ENCODE peak calls at places on chromosomes 13 and 19, in eight cellular contexts. R, Y, X, E, F, M, S and U are unnamed samples.

GRCh38 chr13:50843256-50844043 is at the start of gene DLEU7:
- DNase-seq in R (no peak), Y (no peak), X (no peak), M (no peak), F (peak), E (no peak), S (no peak), U (no peak)

GRCh38 chr13:40438022-40438692 is 228.3 kb downstream of the FOXO1 start:
- DNase-seq in S (no peak), M (no peak), R (no peak), E (no peak), X (no peak), F (no peak), Y (no peak), U (no peak)

GRCh38 chr19:19064811-19065745 is 1.3 kb downstream of the SLC25A42 start:
- DNase-seq in M (no peak), E (no peak), Y (no peak), S (peak), R (no peak), X (peak), F (peak), U (no peak)

GRCh38 chr19:33771308-33772101 is 25.2 kb upstream of the KCTD15 start:
- DNase-seq in M (peak), X (peak), R (peak), Y (peak), E (peak), F (peak), S (peak), U (no peak)

GRCh38 chr13:50410921-50411712 is 395.9 kb downstream of the KCNRG start:
- DNase-seq in E (peak), M (no peak), S (peak), X (no peak), F (no peak), R (peak), Y (no peak), U (no peak)

GRCh38 chr13:42997381-42997780 is 5.3 kb upstream of the EPSTI1 start:
- DNase-seq in R (peak), X (no peak), E (peak), Y (no peak), M (no peak), F (no peak), S (peak), U (no peak)

GRCh38 chr13:101875717-101876393 is 423.4 kb downstream of the ITGBL1 start:
- DNase-seq in F (no peak), M (no peak), S (peak), X (no peak), E (peak), Y (peak), R (peak), U (peak)

GRCh38 chr13:51625555-51626345 is 41.5 kb downstream of the WDFY2 start:
- DNase-seq in M (no peak), X (no peak), Y (no peak), E (no peak), S (no peak), F (no peak), R (no peak), U (no peak)

GRCh38 chr19:18762125-18763023 is 28.7 kb downstream of the COMP start:
- DNase-seq in E (no peak), S (peak), M (no peak), Y (peak), F (no peak), X (no peak), R (no peak), U (peak)

GRCh38 chr19:54208784-54209057 is 8.1 kb downstream of the RPS9 start:
- DNase-seq in X (peak), F (no peak), E (peak), M (no peak), S (peak), R (no peak), Y (no peak), U (no peak)

GRCh38 chr13:112465251-112466131 is 89.3 kb downstream of the SPACA7 start:
- DNase-seq in X (no peak), F (no peak), E (no peak), S (no peak), Y (no peak), M (no peak), R (no peak), U (no peak)

GRCh38 chr13:45339399-45339798 is 1.6 kb downstream of the TPT1 start:
- DNase-seq in Y (no peak), E (no peak), S (no peak), R (no peak), M (no peak), X (no peak), F (no peak), U (no peak)

GRCh38 chr19:6533000-6533328 is 2.1 kb downstream of the TNFSF9 start:
- DNase-seq in M (no peak), F (no peak), R (no peak), S (no peak), E (no peak), Y (no peak), X (no peak), U (no peak)

GRCh38 chr19:46076951-46077814 is 36.4 kb upstream of the IGFL4 start:
- DNase-seq in X (peak), R (peak), F (peak), E (peak), M (no peak), S (peak), Y (peak), U (peak)

GRCh38 chr13:113458218-113459065 is 5.2 kb upstream of the ADPRHL1 start:
- DNase-seq in M (no peak), X (peak), R (peak), F (no peak), S (peak), Y (no peak), E (no peak), U (no peak)

GRCh38 chr19:6226444-6227155 is 53.2 kb downstream of the MLLT1 start:
- DNase-seq in R (no peak), Y (no peak), M (no peak), F (no peak), S (no peak), E (no peak), X (no peak), U (no peak)

GRCh38 chr13:94031609-94032008 is 447.9 kb downstream of the DCT start:
- DNase-seq in X (no peak), S (peak), F (no peak), Y (no peak), M (no peak), E (no peak), R (peak), U (no peak)

GRCh38 chr13:112814905-112815585 is 125.2 kb downstream of the ATP11A start:
- DNase-seq in R (peak), Y (no peak), E (peak), F (no peak), X (no peak), M (no peak), S (peak), U (no peak)

GRCh38 chr19:35029737-35030256 is 473 bp upstream of the SCN1B start:
- DNase-seq in E (no peak), X (no peak), M (no peak), S (no peak), R (no peak), F (no peak), Y (no peak), U (no peak)

GRCh38 chr13:53839461-53839860 is 810.8 kb downstream of the OLFM4 start:
- DNase-seq in F (no peak), Y (no peak), E (no peak), X (no peak), R (no peak), M (no peak), S (no peak), U (no peak)

GRCh38 chr19:55156202-55157063 is 1.1 kb downstream of the TNNI3 start:
- DNase-seq in S (peak), Y (no peak), R (peak), F (peak), E (peak), M (no peak), X (peak), U (peak)

GRCh38 chr13:68714292-68714691 is 1393.3 kb upstream of the ATXN8OS start:
- DNase-seq in R (no peak), M (no peak), E (no peak), X (no peak), F (no peak), S (no peak), Y (no peak), U (no peak)

GRCh38 chr13:109840201-109840892 is 54.0 kb upstream of the IRS2 start:
- DNase-seq in Y (no peak), R (peak), M (no peak), S (peak), X (no peak), E (peak), F (no peak), U (no peak)

GRCh38 chr19:21460686-21461085 is 44.7 kb upstream of the ZNF429 start:
- DNase-seq in F (no peak), R (no peak), E (no peak), X (no peak), S (no peak), M (no peak), Y (no peak), U (no peak)

GRCh38 chr13:94548382-94549240 is 47.3 kb downstream of the TGDS start:
- DNase-seq in M (peak), E (no peak), S (peak), F (no peak), R (peak), Y (peak), X (peak), U (no peak)

GRCh38 chr13:31179754-31180153 is 18.1 kb upstream of the HSPH1 start:
- DNase-seq in F (no peak), S (no peak), X (no peak), M (no peak), R (no peak), Y (no peak), E (no peak), U (no peak)

GRCh38 chr13:26561636-26562537 is 4.4 kb downstream of the WASF3 start:
- DNase-seq in S (peak), R (peak), Y (no peak), F (peak), E (peak), M (no peak), X (no peak), U (no peak)

GRCh38 chr13:29706923-29707322 is 111.4 kb upstream of the SLC7A1 start:
- DNase-seq in F (no peak), S (no peak), Y (no peak), R (no peak), M (no peak), E (no peak), X (no peak), U (no peak)

GRCh38 chr19:7644550-7644877 is 7.6 kb downstream of the STXBP2 start:
- DNase-seq in E (no peak), F (no peak), Y (no peak), S (no peak), X (no peak), R (no peak), M (no peak), U (no peak)

GRCh38 chr13:57634829-57635165 is 3.3 kb downstream of the PCDH17 start:
- DNase-seq in R (no peak), F (no peak), Y (no peak), E (no peak), S (no peak), M (no peak), X (no peak), U (no peak)

GRCh38 chr19:32287811-32288227 is 57.6 kb upstream of the ZNF507 start:
- DNase-seq in E (peak), R (peak), Y (no peak), S (peak), X (peak), M (no peak), F (peak), U (peak)

GRCh38 chr19:7159105-7159933 is 89.8 kb downstream of the ZNF557 start:
- DNase-seq in S (no peak), F (no peak), X (no peak), M (no peak), R (peak), Y (no peak), E (peak), U (peak)

GRCh38 chr13:46578590-46578975 is 25.6 kb downstream of the LRCH1 start:
- DNase-seq in E (no peak), R (no peak), S (no peak), Y (no peak), X (no peak), F (no peak), M (no peak), U (no peak)

GRCh38 chr19:30403583-30403982 is 31.4 kb downstream of the ZNF536 start:
- DNase-seq in E (no peak), R (no peak), Y (no peak), S (no peak), X (no peak), F (no peak), M (no peak), U (no peak)

GRCh38 chr19:48836089-48837017 is at the start of gene HSD17B14:
- DNase-seq in Y (peak), E (no peak), R (no peak), X (no peak), S (peak), F (peak), M (no peak), U (no peak)

GRCh38 chr13:100658363-100658762 is 16.2 kb downstream of the TMTC4 start:
- DNase-seq in E (no peak), R (no peak), S (no peak), Y (no peak), F (no peak), M (no peak), X (no peak), U (no peak)